ENCODE peak calls at places on chromosome 14, in ten cellular contexts. I is HEK293T; L is HCT116; W is left colon; Q is left ventricle myocardium inferior; B is nucleus accumbens; Z is stomach; X is activated naive CD4-positive, alpha-beta T cell treated with Interleukin-2 at 50 U/mL for 16 hours; G is tibial artery; M is activated T-helper 1 cell treated with Interleukin-2 at 50 U/mL for 16 hours. O is an unnamed sample.

GRCh38 chr14:24196071-24197061 is 1.1 kb upstream of the TM9SF1 start:
- DNase-seq in I (peak), L (no peak), W (peak), Q (no peak), B (no peak), Z (no peak), X (no peak), G (no peak), M (no peak), O (no peak)

GRCh38 chr14:92437309-92437708 is 76.3 kb upstream of the RIN3 start:
- DNase-seq in I (no peak), L (no peak), W (no peak), Q (no peak), B (no peak), Z (no peak), X (no peak), G (no peak), M (no peak), O (no peak)

GRCh38 chr14:24113379-24113800 is 1.2 kb upstream of the DCAF11 start:
- DNase-seq in I (no peak), L (no peak), W (no peak), Q (no peak), B (no peak), Z (no peak), X (no peak), G (no peak), M (no peak), O (no peak)

GRCh38 chr14:22210906-22211305 is 378.1 kb downstream of the DAD1 start:
- DNase-seq in I (no peak), L (no peak), W (no peak), Q (no peak), B (no peak), Z (no peak), X (no peak), G (no peak), M (no peak), O (no peak)

GRCh38 chr14:89473979-89474378 is 56.9 kb upstream of the FOXN3 start:
- DNase-seq in I (no peak), L (no peak), W (no peak), Q (no peak), B (no peak), Z (no peak), X (no peak), G (no peak), M (no peak), O (no peak)

GRCh38 chr14:105602243-105602750 is 75.9 kb downstream of the TMEM121 start:
- DNase-seq in I (no peak), L (no peak), W (no peak), Q (no peak), B (no peak), Z (no peak), X (no peak), G (peak), M (no peak), O (no peak)

GRCh38 chr14:35687335-35687939 is 121.7 kb downstream of the RALGAPA1 start:
- DNase-seq in I (peak), L (peak), W (peak), Q (no peak), B (no peak), Z (no peak), X (peak), G (no peak), M (no peak), O (peak)

GRCh38 chr14:21960636-21961035 is 287.0 kb upstream of the OR4E1 start:
- DNase-seq in I (no peak), L (no peak), W (no peak), Q (no peak), B (no peak), Z (no peak), X (no peak), G (no peak), M (no peak), O (no peak)

GRCh38 chr14:20477211-20477876 is 8.1 kb downstream of the PNP start:
- DNase-seq in I (no peak), L (no peak), W (no peak), Q (peak), B (no peak), Z (peak), X (peak), G (no peak), M (no peak), O (no peak)

GRCh38 chr14:55588259-55588699 is 8.3 kb downstream of the KTN1 start:
- DNase-seq in I (no peak), L (no peak), W (no peak), Q (no peak), B (no peak), Z (no peak), X (no peak), G (no peak), M (no peak), O (no peak)

GRCh38 chr14:44170554-44170953 is 336.5 kb downstream of the FSCB start:
- DNase-seq in I (no peak), L (no peak), W (peak), Q (no peak), B (no peak), Z (no peak), X (no peak), G (no peak), M (no peak), O (no peak)

GRCh38 chr14:100440207-100440631 is 117.1 kb downstream of the SLC25A47 start:
- DNase-seq in I (peak), L (no peak), W (peak), Q (peak), B (peak), Z (peak), X (no peak), G (no peak), M (no peak), O (peak)

GRCh38 chr14:23864252-23864651 is 89.3 kb upstream of the DHRS4 start:
- DNase-seq in I (no peak), L (no peak), W (no peak), Q (no peak), B (no peak), Z (no peak), X (no peak), G (no peak), M (no peak), O (no peak)

GRCh38 chr14:100132161-100132902 is 27.1 kb downstream of the DEGS2 start:
- DNase-seq in I (no peak), L (no peak), W (no peak), Q (no peak), B (no peak), Z (no peak), X (no peak), G (no peak), M (no peak), O (no peak)

GRCh38 chr14:61588419-61588901 is 106.9 kb upstream of the HIF1A start:
- DNase-seq in I (no peak), L (no peak), W (no peak), Q (no peak), B (no peak), Z (peak), X (no peak), G (peak), M (no peak), O (no peak)

O was measured in Panc1.